ENCODE peak calls at places on chromosomes 11 and 22, in four cellular contexts. Q, N, U and G are unnamed samples.

GRCh38 chr22:46617250-46618103 is 2.7 kb upstream of the GRAMD4 start:
- DNase-seq in Q (no peak), N (no peak), U (no peak), G (no peak)

GRCh38 chr11:114301088-114301487 is 4.9 kb downstream of the NNMT start:
- DNase-seq in Q (no peak), N (no peak), U (no peak), G (no peak)

GRCh38 chr11:58497951-58498350 is 10.0 kb downstream of the OR5B21 start:
- DNase-seq in Q (no peak), N (no peak), U (no peak), G (no peak)

GRCh38 chr22:48405741-48406140 is 1421.9 kb downstream of the BRD1 start:
- DNase-seq in Q (no peak), N (no peak), U (no peak), G (no peak)

GRCh38 chr11:134120143-134120850 is 51.4 kb downstream of the JAM3 start:
- DNase-seq in Q (peak; percentile 66), N (no peak), U (no peak), G (peak; percentile 70)

GRCh38 chr11:1402355-1402754 is 12.6 kb downstream of the BRSK2 start:
- DNase-seq in Q (no peak), N (no peak), U (no peak), G (no peak)

GRCh38 chr11:46920709-46921108 is 2.4 kb upstream of the LRP4 start:
- DNase-seq in Q (peak; percentile 61), N (peak; percentile 55), U (peak; percentile 35), G (no peak)

GRCh38 chr22:29266564-29267461 is 968 bp downstream of the RHBDD3 start:
- DNase-seq in Q (no peak), N (no peak), U (no peak), G (no peak)

GRCh38 chr11:50169634-50170033 is 137.0 kb downstream of the OR4C45 start:
- DNase-seq in Q (no peak), N (no peak), U (no peak), G (no peak)

GRCh38 chr11:44066732-44067131 is 662 bp downstream of the ACCS start:
- DNase-seq in Q (no peak), N (peak; percentile 84), U (no peak), G (no peak)

GRCh38 chr11:18013790-18014507 is 1.1 kb upstream of the SERGEF start:
- DNase-seq in Q (no peak), N (no peak), U (no peak), G (no peak)

GRCh38 chr22:43257549-43257948 is 70.6 kb upstream of the TTLL12 start:
- DNase-seq in Q (no peak), N (no peak), U (no peak), G (no peak)

DNA sequence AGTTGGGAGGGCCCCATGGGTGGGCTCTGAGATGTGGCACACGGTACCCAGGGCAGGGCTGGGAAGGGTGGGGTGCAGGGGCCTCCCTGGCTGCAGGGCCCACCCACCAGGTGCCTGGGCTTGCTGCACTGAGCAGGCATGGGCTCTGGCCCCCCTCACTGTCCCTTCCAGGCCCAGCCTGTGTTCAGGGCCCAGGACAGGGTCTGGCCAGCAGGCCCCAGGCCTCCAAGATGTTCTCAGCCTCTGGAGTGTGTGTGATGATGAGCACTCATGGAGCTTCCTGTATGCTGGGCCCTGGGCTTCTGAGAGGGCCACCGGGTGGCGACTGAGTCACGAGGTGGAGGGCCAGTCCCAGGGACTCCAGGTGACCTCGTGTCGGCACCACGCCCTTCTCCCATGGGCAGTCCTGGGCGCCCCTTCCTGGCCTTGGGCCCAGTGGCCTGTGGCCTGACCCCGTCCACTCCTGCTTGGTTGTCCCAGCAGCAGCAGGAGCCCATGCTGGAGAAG is 55.9 kb upstream of the CCDC188 start:
- DNase-seq in Q (no peak), N (no peak), U (no peak), G (no peak)
- TF ChIP-seq CTCF in Q (no peak), N (no peak), U (no peak), G (no peak)

GRCh38 chr11:63518548-63518947 is 12.7 kb downstream of the LGALS12 start:
- DNase-seq in Q (no peak), N (no peak), U (no peak), G (no peak)

GRCh38 chr11:63521896-63522295 is 14.7 kb upstream of the PLAAT4 start:
- DNase-seq in Q (no peak), N (no peak), U (no peak), G (no peak)

GRCh38 chr11:63523151-63523550 is 13.5 kb upstream of the PLAAT4 start:
- DNase-seq in Q (no peak), N (no peak), U (no peak), G (no peak)

GRCh38 chr11:63517156-63517555 is 11.3 kb downstream of the LGALS12 start:
- DNase-seq in Q (no peak), N (no peak), U (no peak), G (no peak)

DNA sequence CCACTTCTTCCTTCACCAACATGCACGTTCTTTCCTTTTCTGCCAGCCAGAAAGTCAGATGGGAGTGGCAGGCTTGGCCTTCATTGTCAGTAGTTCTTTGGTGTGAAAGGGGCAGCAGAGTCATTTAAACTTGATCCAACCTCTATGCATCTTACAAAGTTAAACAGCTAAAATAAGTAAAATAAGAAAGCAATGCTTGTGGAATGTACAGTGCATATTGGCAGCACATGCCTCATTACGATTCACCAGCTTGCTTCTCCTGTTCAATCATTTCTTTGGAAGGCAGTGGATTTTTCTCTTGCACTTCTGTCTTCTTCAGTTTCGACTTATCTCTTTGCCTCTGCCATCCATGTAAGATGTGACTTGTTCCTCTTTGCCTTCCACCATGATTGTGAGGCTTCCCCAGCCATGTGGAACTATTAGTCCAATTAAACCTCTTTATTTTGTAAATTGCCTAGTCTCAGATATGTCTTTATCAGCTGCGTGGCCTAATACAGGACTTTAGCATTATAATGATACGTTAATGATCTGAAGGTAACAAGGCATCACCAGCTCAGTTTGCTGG is 14.8 kb downstream of the LGALS12 start:
- DNase-seq in Q (no peak), N (no peak), U (no peak), G (no peak)
- H3K4me3 ChIP-seq in Q (no peak overlapping the region), N (no peak overlapping the region), U (no peak overlapping the region), G (no peak overlapping the region)

GRCh38 chr22:37226514-37226913 is 14.2 kb upstream of the SSTR3 start:
- DNase-seq in Q (no peak), N (no peak), U (no peak), G (no peak)
- H3K27ac ChIP-seq in Q (no peak overlapping the region), N (no peak overlapping the region), U (no peak overlapping the region), G (no peak overlapping the region)

DNA sequence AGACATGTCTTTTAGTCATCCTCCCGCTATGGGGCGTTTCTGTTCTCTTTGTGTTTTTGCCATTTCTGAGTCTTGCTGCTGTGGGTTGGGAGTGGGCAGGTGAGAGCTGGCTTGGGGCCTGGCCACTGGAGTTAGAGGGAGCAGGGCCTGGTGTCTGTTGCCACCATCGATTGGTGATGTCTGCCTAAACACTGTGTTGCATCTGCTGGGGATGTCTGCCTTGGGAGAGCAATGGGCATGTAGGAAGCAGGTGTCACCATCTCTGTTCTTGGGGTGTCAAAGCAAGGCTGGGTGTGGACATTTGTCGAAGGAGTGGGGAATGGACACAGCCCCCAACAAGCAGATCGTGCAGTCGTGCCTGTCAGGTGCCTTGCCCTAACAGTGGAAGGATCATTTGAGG is 56.8 kb downstream of the LRP5 start:
- DNase-seq in Q (no peak), N (no peak), U (no peak), G (no peak)
- TF ChIP-seq CTCF in Q (no peak), N (no peak), U (no peak), G (no peak)

DNA sequence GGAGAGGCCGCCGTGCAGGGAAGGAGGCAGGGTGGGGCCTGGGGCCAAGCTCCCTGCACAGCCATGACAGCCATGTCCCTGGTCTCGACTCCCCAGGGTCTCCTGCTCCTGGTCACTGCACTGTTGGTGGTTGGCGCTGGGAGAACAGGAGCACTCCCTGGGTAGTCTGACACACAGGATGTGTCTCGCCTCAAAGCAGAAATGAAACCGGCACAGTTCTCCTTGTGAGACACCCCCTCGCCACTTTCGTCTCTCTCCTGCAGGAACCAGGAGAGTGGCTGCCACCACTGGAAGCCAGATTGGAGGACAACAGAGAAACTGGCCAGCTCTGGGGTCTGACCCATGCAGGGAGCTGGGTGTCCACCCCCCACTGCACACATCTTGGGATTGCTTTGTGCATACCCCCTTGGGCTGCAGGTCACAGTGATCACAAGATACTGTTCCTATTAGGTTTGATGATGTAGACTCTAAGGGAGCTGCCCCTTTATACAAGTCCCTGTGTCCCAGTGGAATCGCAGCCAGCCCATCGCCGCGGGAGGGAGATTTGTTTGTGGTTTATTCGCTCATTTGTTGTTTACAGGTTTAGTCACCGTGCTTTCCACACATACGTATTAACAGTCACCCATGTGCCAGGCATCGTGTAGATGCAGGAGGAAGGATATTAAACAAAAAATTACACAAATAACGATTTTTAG is 27.0 kb upstream of the YWHAH start:
- DNase-seq in Q (no peak), N (no peak), U (no peak), G (peak; percentile 49)
- H3K4me3 ChIP-seq in Q (no peak overlapping the region), N (no peak overlapping the region), U (no peak overlapping the region), G (no peak overlapping the region)

DNA sequence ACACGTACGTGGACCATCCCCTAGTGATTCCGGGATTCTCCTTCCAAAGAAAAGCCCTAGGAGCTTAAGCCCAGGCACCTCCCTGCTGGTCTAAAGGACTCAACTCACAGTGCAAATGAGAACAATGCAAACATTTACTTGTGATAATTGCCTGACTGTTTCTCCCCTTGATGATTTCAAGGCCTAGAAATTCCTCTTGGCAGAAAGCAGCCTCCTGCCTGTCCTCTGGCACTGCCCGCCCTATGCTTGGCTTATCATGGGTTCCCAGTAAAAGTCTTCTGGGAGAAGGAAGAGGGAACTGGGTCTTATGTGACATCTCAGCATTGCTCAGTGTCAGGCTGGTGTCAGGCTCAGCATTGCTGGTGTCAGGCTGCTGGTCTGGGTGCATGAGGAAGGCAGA is 351.8 kb downstream of the SHANK2 start:
- DNase-seq in Q (no peak), N (no peak), U (no peak), G (no peak)
- H3K27ac ChIP-seq in Q (no peak overlapping the region), N (no peak overlapping the region), U (no peak overlapping the region), G (no peak overlapping the region)

GRCh38 chr11:12459374-12459773 is 82.0 kb downstream of the PARVA start:
- DNase-seq in Q (no peak), N (no peak), U (no peak), G (no peak)
- TF ChIP-seq CTCF in Q (no peak), N (no peak), U (no peak), G (no peak)

GRCh38 chr22:20433686-20434241 is 3.9 kb downstream of the SCARF2 start:
- DNase-seq in Q (no peak), N (no peak), U (no peak), G (peak; percentile 24)
- H3K4me3 ChIP-seq in Q (no peak overlapping the region), N (no peak overlapping the region), U (no peak overlapping the region), G (no peak overlapping the region)

GRCh38 chr11:65787649-65788622 is 1.1 kb downstream of the OVOL1 start:
- DNase-seq in Q (no peak), N (no peak), U (no peak), G (no peak)

GRCh38 chr11:65788801-65789200 is 1.9 kb downstream of the OVOL1 start:
- DNase-seq in Q (no peak), N (no peak), U (no peak), G (no peak)

GRCh38 chr11:65785329-65786007 is 1.4 kb upstream of the OVOL1 start:
- DNase-seq in Q (no peak), N (no peak), U (no peak), G (no peak)

GRCh38 chr11:65786008-65786785 is 666 bp upstream of the OVOL1 start:
- DNase-seq in Q (no peak), N (no peak), U (no peak), G (no peak)

GRCh38 chr11:65786786-65787636 is at the start of gene OVOL1:
- DNase-seq in Q (no peak), N (no peak), U (no peak), G (no peak)
- H3K27ac ChIP-seq in Q (no peak within 1 kb of the TSS), N (no peak within 1 kb of the TSS), U (no peak within 1 kb of the TSS), G (no peak within 1 kb of the TSS)